ENCODE peak calls at places on chromosomes 3 and 15, in nine cellular contexts. P is adrenal gland, H is RWPE2, N is body of pancreas, J is fibroblast of lung, T is tibial nerve, D is uterus, C is cardiac muscle cell, A is mammary epithelial cell. S is an unnamed sample.
A peak's percentile ranks its signal among the peaks of the same experiment; 100 is the strongest.

GRCh38 chr15:92061511-92062200 is 208.1 kb downstream of the SLCO3A1 start:
- DNase-seq in P (no peak), H (no peak), N (no peak), J (no peak), T (no peak), D (no peak), C (no peak), A (no peak), S (no peak)

GRCh38 chr3:68648494-68648893 is 283.9 kb downstream of the TAFA4 start:
- DNase-seq in P (no peak), H (no peak), N (no peak), J (no peak), T (no peak), D (no peak), C (no peak), A (peak; percentile 0), S (no peak)

GRCh38 chr3:123412811-123413588 is 35.9 kb downstream of the ADCY5 start:
- DNase-seq in P (no peak), H (no peak), N (no peak), J (no peak), T (peak; percentile 24), D (peak; percentile 68), C (peak; percentile 6), A (no peak), S (no peak)

GRCh38 chr3:39671600-39671999 is 137.8 kb upstream of the MYRIP start:
- DNase-seq in P (no peak), H (no peak), N (no peak), J (no peak), T (no peak), D (no peak), C (peak; percentile 34), A (peak; percentile 70), S (no peak)

GRCh38 chr3:19250959-19251610 is 102.8 kb downstream of the KCNH8 start:
- DNase-seq in P (peak; percentile 33), H (no peak), N (peak; percentile 39), J (no peak), T (no peak), D (no peak), C (no peak), A (no peak), S (no peak)

GRCh38 chr3:193970773-193971206 is 165.2 kb upstream of the HES1 start:
- DNase-seq in P (no peak), H (no peak), N (no peak), J (no peak), T (no peak), D (no peak), C (no peak), A (peak; percentile 61), S (no peak)

GRCh38 chr3:169818330-169818729 is 5.6 kb upstream of the LRRC34 start:
- DNase-seq in P (no peak), H (no peak), N (no peak), J (no peak), T (no peak), D (no peak), C (peak; percentile 58), A (no peak), S (no peak)

GRCh38 chr15:97087337-97087736 is 756.8 kb downstream of the NR2F2 start:
- DNase-seq in P (no peak), H (no peak), N (no peak), J (peak; percentile 9), T (no peak), D (no peak), C (no peak), A (no peak), S (no peak)

GRCh38 chr3:13138566-13139145 is 65.4 kb upstream of the IQSEC1 start:
- DNase-seq in P (no peak), H (no peak), N (peak; percentile 2), J (no peak), T (no peak), D (no peak), C (no peak), A (no peak), S (no peak)

GRCh38 chr3:58487140-58487886 is 4.6 kb upstream of the KCTD6 start:
- DNase-seq in P (peak; percentile 65), H (no peak), N (peak; percentile 42), J (peak; percentile 55), T (no peak), D (peak; percentile 31), C (peak; percentile 73), A (peak; percentile 71), S (no peak)

DNA sequence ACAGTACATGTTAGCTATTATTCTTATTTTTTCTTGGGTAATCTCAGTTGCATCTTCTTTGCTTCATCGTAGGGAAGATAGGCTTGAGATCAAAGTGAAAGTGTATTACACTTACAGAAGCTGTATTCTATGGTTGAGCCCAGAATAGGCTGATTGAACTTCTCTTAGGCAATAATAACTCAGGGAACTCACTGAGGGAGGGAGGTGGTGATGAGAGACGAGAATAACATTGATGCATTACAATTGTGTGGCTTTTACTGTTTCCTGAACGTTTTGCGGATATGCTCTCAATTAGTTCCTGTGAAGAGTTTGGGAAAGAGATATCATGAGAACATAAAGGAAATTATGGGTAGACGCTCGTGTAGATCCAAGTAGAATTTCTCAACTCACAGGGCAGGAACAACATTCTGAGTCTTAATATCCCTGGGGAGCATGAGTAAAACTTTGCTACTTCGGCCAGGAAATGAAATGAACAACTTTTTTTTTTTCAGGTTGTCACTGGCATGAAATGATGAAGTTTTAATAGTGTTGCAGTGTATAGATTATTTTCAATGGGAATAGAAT is 302.2 kb downstream of the TUSC7 start:
- DNase-seq in P (no peak), H (no peak), N (no peak), J (no peak), T (no peak), D (no peak), C (peak; percentile 50), A (no peak), S (no peak)
- H3K4me3 ChIP-seq in P (no peak overlapping the region), H (no peak overlapping the region), N (no peak overlapping the region), J (no peak overlapping the region), T (no peak overlapping the region), D (no peak overlapping the region), C (no peak overlapping the region), A (no peak overlapping the region), S (no peak overlapping the region)

GRCh38 chr15:64898406-64898805 is 13.3 kb upstream of the ANKDD1A start:
- DNase-seq in P (no peak), H (no peak), N (no peak), J (no peak), T (no peak), D (no peak), C (no peak), A (no peak), S (no peak)

GRCh38 chr15:64895285-64896065 is 16.2 kb upstream of the ANKDD1A start:
- DNase-seq in P (peak; percentile 54), H (no peak), N (no peak), J (peak; percentile 69), T (no peak), D (no peak), C (peak; percentile 68), A (no peak), S (no peak)

GRCh38 chr15:64897345-64897985 is 14.2 kb upstream of the ANKDD1A start:
- DNase-seq in P (peak; percentile 96), H (no peak), N (peak; percentile 28), J (peak; percentile 77), T (no peak), D (peak; percentile 64), C (peak; percentile 76), A (peak; percentile 45), S (no peak)

GRCh38 chr15:64894395-64895056 is 17.2 kb upstream of the ANKDD1A start:
- DNase-seq in P (no peak), H (no peak), N (no peak), J (no peak), T (no peak), D (no peak), C (no peak), A (no peak), S (peak; percentile 82)

GRCh38 chr15:64896371-64897069 is 15.2 kb upstream of the ANKDD1A start:
- DNase-seq in P (no peak), H (no peak), N (no peak), J (no peak), T (no peak), D (no peak), C (no peak), A (no peak), S (no peak)
- H3K4me1 ChIP-seq in P (peaks cover 46% of the 10 kb centered on the region), H (peaks cover 31% of the 10 kb centered on the region), N (peaks cover 4% of the 10 kb centered on the region), J (peaks cover 19% of the 10 kb centered on the region), T (peaks cover 70% of the 10 kb centered on the region), D (peaks cover 13% of the 10 kb centered on the region), C (peaks cover 27% of the 10 kb centered on the region), A (peaks cover 31% of the 10 kb centered on the region), S (peaks cover 44% of the 10 kb centered on the region)

DNA sequence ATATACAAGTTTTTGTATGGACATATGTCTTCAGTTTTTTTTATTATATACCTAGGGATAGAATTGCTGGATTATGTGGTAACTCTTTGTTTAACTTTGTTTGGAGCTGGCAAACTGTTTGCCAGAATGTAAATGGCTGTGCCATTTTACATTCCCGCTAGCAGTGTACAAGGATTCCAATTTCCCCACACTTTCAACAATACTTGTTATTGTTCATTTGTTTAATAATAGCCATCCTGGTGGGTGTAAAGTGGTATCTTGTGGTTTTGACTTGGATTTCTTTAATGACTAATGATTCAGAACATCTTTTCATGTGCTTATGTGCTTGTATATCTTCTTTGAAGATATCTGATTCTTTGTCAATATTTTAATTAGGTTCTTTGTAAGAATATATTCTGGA is 64.4 kb downstream of the ZNF609 start:
- DNase-seq in P (no peak), H (no peak), N (no peak), J (no peak), T (no peak), D (no peak), C (peak; percentile 50), A (peak; percentile 77), S (no peak)
- H3K27me3 ChIP-seq in P (no peaks in the 10 kb centered on the region), H (no peaks in the 10 kb centered on the region), N (no peaks in the 10 kb centered on the region), J (no peaks in the 10 kb centered on the region), T (no peaks in the 10 kb centered on the region), D (no peaks in the 10 kb centered on the region), C (no peaks in the 10 kb centered on the region), A (no peaks in the 10 kb centered on the region), S (no peaks in the 10 kb centered on the region)

GRCh38 chr15:25787381-25787780 is 75.7 kb downstream of the ATP10A start:
- DNase-seq in P (peak; percentile 10), H (peak; percentile 15), N (no peak), J (peak; percentile 24), T (no peak), D (no peak), C (peak; percentile 6), A (no peak), S (no peak)

GRCh38 chr15:25784876-25785642 is 78.1 kb downstream of the ATP10A start:
- DNase-seq in P (peak; percentile 8), H (no peak), N (no peak), J (peak; percentile 73), T (no peak), D (no peak), C (peak; percentile 16), A (no peak), S (no peak)

GRCh38 chr15:25784141-25784540 is 79.0 kb downstream of the ATP10A start:
- DNase-seq in P (peak; percentile 6), H (no peak), N (no peak), J (no peak), T (no peak), D (no peak), C (no peak), A (no peak), S (no peak)

GRCh38 chr15:25786040-25786439 is 77.1 kb downstream of the ATP10A start:
- DNase-seq in P (peak; percentile 1), H (no peak), N (no peak), J (no peak), T (no peak), D (no peak), C (no peak), A (no peak), S (no peak)

DNA sequence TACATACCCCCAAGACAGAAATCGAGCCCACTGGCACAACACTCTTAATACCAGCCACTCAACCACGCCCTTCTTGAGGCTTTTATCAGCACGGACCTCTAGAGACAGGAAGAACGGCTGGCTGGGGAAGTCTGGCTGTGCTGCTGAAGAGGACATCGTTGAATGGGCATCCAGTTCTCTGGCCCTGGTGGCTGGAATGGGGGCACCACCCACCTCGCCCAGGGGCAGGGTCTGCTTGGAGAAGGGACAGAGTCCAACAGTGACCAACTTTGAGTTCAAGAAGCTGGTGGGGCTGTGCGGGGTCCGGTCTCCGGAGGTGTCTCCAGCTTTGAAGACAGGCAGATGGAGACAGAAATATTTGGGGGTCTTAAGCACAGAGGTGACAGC is 77.5 kb downstream of the ATP10A start:
- DNase-seq in P (peak; percentile 10), H (no peak), N (no peak), J (no peak), T (no peak), D (no peak), C (no peak), A (no peak), S (no peak)
- H3K4me3 ChIP-seq in P (no peak overlapping the region), H (no peak overlapping the region), N (no peak overlapping the region), J (no peak overlapping the region), T (no peak overlapping the region), D (no peak overlapping the region), C (no peak overlapping the region), A (no peak overlapping the region), S (no peak overlapping the region)

S was measured in effector memory CD4-positive, alpha-beta T cell.